ENCODE peak calls at places on chromosomes 2 and 18, in six cellular contexts. S, Y, V, Z, H and T are unnamed samples.

GRCh38 chr18:55515946-55516710 is 71.9 kb downstream of the TCF4 start:
- DNase-seq in S (peak; percentile 55), Y (no peak), V (no peak), Z (no peak), H (no peak), T (no peak)

GRCh38 chr2:29273704-29274611 is 158.7 kb downstream of the CLIP4 start:
- DNase-seq in S (no peak), Y (no peak), V (no peak), Z (no peak), H (no peak), T (no peak)

GRCh38 chr18:54717673-54718435 is 110.4 kb upstream of the RAB27B start:
- DNase-seq in S (peak; percentile 18), Y (no peak), V (peak; percentile 61), Z (no peak), H (no peak), T (no peak)

GRCh38 chr2:237096911-237097310 is 11.2 kb downstream of the COPS8 start:
- DNase-seq in S (peak; percentile 70), Y (peak; percentile 60), V (no peak), Z (no peak), H (no peak), T (no peak)

GRCh38 chr2:16062471-16063250 is 122.3 kb downstream of the MYCN start:
- DNase-seq in S (no peak), Y (no peak), V (no peak), Z (no peak), H (no peak), T (no peak)

GRCh38 chr2:177289824-177290632 is 25.5 kb upstream of the NFE2L2 start:
- DNase-seq in S (no peak), Y (no peak), V (no peak), Z (no peak), H (no peak), T (no peak)

GRCh38 chr2:188102881-188103280 is 188.8 kb upstream of the GULP1 start:
- DNase-seq in S (no peak), Y (peak; percentile 19), V (no peak), Z (no peak), H (no peak), T (no peak)

GRCh38 chr2:60569680-60570111 is 16.2 kb upstream of the BCL11A start:
- DNase-seq in S (no peak), Y (no peak), V (no peak), Z (no peak), H (peak; percentile 26), T (no peak)

GRCh38 chr18:10094154-10094553 is 180.3 kb downstream of the VAPA start:
- DNase-seq in S (no peak), Y (no peak), V (no peak), Z (no peak), H (no peak), T (no peak)

GRCh38 chr18:22378672-22379282 is 38.9 kb downstream of the CTAGE1 start:
- DNase-seq in S (peak; percentile 51), Y (no peak), V (peak; percentile 27), Z (no peak), H (peak; percentile 56), T (no peak)

GRCh38 chr2:192390401-192390800 is 195.7 kb upstream of the TMEFF2 start:
- DNase-seq in S (no peak), Y (no peak), V (no peak), Z (no peak), H (no peak), T (no peak)

GRCh38 chr18:8696749-8697211 is 8.6 kb upstream of the MTCL1 start:
- DNase-seq in S (peak; percentile 66), Y (peak; percentile 87), V (peak; percentile 87), Z (peak; percentile 70), H (peak; percentile 71), T (peak; percentile 93)

GRCh38 chr2:188444106-188444835 is 152.6 kb downstream of the GULP1 start:
- DNase-seq in S (peak; percentile 20), Y (no peak), V (no peak), Z (no peak), H (no peak), T (no peak)

GRCh38 chr2:907706-908105 is 42.9 kb upstream of the SNTG2 start:
- DNase-seq in S (no peak), Y (no peak), V (no peak), Z (no peak), H (no peak), T (no peak)

GRCh38 chr18:74598350-74599001 is 806 bp downstream of the ZNF407 start:
- DNase-seq in S (peak; percentile 40), Y (peak; percentile 78), V (peak; percentile 59), Z (peak; percentile 34), H (peak; percentile 37), T (no peak)

GRCh38 chr2:6181525-6182270 is 489.5 kb downstream of the SOX11 start:
- DNase-seq in S (peak; percentile 35), Y (no peak), V (no peak), Z (no peak), H (peak; percentile 53), T (no peak)

GRCh38 chr2:26724004-26724750 is 31.7 kb downstream of the KCNK3 start:
- DNase-seq in S (peak; percentile 93), Y (peak; percentile 81), V (no peak), Z (peak; percentile 36), H (peak; percentile 29), T (no peak)

GRCh38 chr2:74391209-74391579 is 11.1 kb upstream of the DCTN1 start:
- DNase-seq in S (no peak), Y (no peak), V (no peak), Z (no peak), H (peak; percentile 24), T (no peak)

GRCh38 chr2:88442501-88442900 is 10.0 kb downstream of the FOXI3 start:
- DNase-seq in S (no peak), Y (no peak), V (no peak), Z (no peak), H (no peak), T (no peak)

GRCh38 chr2:162123806-162124758 is 28.0 kb downstream of the GCG start:
- DNase-seq in S (peak; percentile 84), Y (no peak), V (no peak), Z (no peak), H (peak; percentile 73), T (no peak)

GRCh38 chr2:67311536-67311935 is 85.6 kb upstream of the ETAA1 start:
- DNase-seq in S (peak; percentile 75), Y (no peak), V (no peak), Z (no peak), H (peak; percentile 80), T (no peak)

GRCh38 chr18:53489266-53489665 is 735.2 kb downstream of the MBD2 start:
- DNase-seq in S (no peak), Y (no peak), V (no peak), Z (no peak), H (no peak), T (no peak)

GRCh38 chr18:50475538-50476193 is 84.2 kb upstream of the MAPK4 start:
- DNase-seq in S (no peak), Y (no peak), V (no peak), Z (no peak), H (no peak), T (no peak)

GRCh38 chr2:65880451-65880850 is 448.1 kb upstream of the SPRED2 start:
- DNase-seq in S (no peak), Y (no peak), V (no peak), Z (no peak), H (peak; percentile 49), T (no peak)

GRCh38 chr2:239824051-239824694 is 201.0 kb downstream of the NDUFA10 start:
- DNase-seq in S (no peak), Y (no peak), V (no peak), Z (peak; percentile 11), H (peak; percentile 45), T (peak; percentile 21)

GRCh38 chr2:197383825-197384224 is 51.0 kb downstream of the SF3B1 start:
- DNase-seq in S (no peak), Y (no peak), V (no peak), Z (no peak), H (no peak), T (no peak)
- TF ChIP-seq CTCF in S (no peak), Y (no peak), V (no peak), Z (no peak), H (no peak), T (no peak)

DNA sequence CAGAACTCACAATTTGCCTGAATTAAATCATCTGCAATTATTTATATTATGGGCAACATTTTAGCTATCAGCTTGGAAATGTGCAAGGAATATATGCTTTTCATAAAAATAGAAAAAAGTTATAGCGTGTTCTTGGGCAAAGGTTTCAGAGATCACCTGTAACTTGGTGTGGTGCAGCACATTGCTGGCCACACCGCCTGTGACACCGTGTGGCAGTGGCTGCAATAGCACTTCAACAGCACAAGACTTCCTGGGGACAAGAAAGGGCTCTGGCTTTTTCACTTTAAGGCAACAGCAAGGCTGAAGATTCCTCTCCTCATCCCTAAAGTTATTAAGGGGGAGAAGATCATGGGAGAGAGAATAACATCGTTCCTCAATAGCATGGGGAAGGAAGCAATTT is 14.8 kb upstream of the SERPINB3 start:
- DNase-seq in S (no peak), Y (no peak), V (peak; percentile 21), Z (no peak), H (peak; percentile 53), T (no peak)
- TF ChIP-seq CTCF in S (no peak), Y (no peak), V (no peak), Z (no peak), H (peak; percentile 70), T (no peak)

DNA sequence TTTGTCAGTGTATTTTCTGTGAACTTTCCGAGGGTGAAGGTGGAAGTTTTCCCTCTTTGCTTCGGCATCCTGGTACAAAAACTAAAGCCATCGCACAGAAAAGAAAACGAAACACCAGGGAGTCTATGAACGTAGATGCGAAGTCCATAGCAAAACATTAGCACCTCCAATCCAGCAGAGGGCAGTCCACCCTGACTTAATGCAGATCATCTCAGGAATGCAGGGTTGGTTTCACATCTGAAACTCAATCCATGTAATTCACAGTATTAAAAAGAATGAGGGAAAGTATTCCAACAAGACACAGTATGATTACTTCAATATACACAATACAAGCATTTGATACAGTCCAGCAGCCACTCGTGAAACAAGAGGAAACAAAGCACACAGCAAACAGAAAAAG is 70.8 kb downstream of the RTP5 start:
- DNase-seq in S (peak; percentile 8), Y (no peak), V (no peak), Z (no peak), H (peak; percentile 36), T (no peak)
- TF ChIP-seq CTCF in S (peak; percentile 36), Y (no peak), V (peak; percentile 47), Z (no peak), H (peak; percentile 59), T (no peak)

GRCh38 chr2:235533616-235534385 is 40.0 kb downstream of the AGAP1 start:
- DNase-seq in S (no peak), Y (no peak), V (no peak), Z (no peak), H (no peak), T (no peak)

GRCh38 chr2:235535423-235536130 is 41.7 kb downstream of the AGAP1 start:
- DNase-seq in S (no peak), Y (no peak), V (no peak), Z (no peak), H (no peak), T (no peak)

GRCh38 chr2:235532307-235532706 is 38.5 kb downstream of the AGAP1 start:
- DNase-seq in S (no peak), Y (no peak), V (no peak), Z (no peak), H (no peak), T (no peak)

GRCh38 chr2:235534608-235535422 is 41.0 kb downstream of the AGAP1 start:
- DNase-seq in S (no peak), Y (no peak), V (no peak), Z (no peak), H (no peak), T (no peak)

DNA sequence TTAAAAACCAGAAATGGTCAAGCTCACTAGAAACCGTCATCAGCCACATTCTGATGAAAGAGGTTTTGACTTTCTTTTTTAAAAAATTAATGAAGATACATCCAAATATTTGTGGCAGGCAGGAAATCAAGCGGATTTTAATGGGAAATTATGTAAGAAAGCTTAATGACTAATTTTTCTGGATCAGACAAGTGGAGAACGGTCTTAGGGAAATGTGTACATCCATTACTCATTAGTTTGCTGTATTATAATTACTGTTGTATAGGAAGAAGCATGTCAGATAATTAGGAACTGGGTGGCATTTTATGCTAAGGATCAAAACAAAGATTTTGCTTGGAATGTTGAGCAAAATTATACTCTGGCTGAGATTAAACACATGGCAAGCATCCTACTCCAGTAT is 39.4 kb downstream of the AGAP1 start:
- DNase-seq in S (no peak), Y (no peak), V (no peak), Z (no peak), H (no peak), T (no peak)
- TF ChIP-seq CTCF in S (no peak), Y (no peak), V (no peak), Z (no peak), H (no peak), T (no peak)